ENCODE peak calls at places on chromosomes 11 and 22, in ten cellular contexts. T, Y, J, W, F, S, K, X, V and I are unnamed samples.

GRCh38 chr22:26949193-26949592 is 291.8 kb downstream of the MIAT start:
- DNase-seq in T (peak), Y (no peak), J (no peak), W (no peak), F (no peak), S (no peak), K (no peak), X (no peak), V (peak), I (no peak)

GRCh38 chr11:2387266-2387982 is 10.3 kb downstream of the CD81 start:
- DNase-seq in T (peak), Y (no peak), J (peak), W (no peak), F (no peak), S (no peak), K (no peak), X (peak), V (no peak), I (peak)

GRCh38 chr11:118606157-118606843 is 1.1 kb upstream of the PHLDB1 start:
- DNase-seq in T (no peak), Y (peak), J (no peak), W (no peak), F (no peak), S (no peak), K (no peak), X (no peak), V (no peak), I (no peak)

GRCh38 chr11:34524696-34525095 is 11.1 kb upstream of the ELF5 start:
- DNase-seq in T (no peak), Y (no peak), J (no peak), W (no peak), F (no peak), S (no peak), K (no peak), X (no peak), V (no peak), I (no peak)

GRCh38 chr11:111046291-111046690 is 199.2 kb upstream of the POU2AF2 start:
- DNase-seq in T (no peak), Y (no peak), J (no peak), W (no peak), F (no peak), S (no peak), K (no peak), X (no peak), V (no peak), I (no peak)

GRCh38 chr22:44620129-44620840 is 81.7 kb upstream of the PRR5 start:
- DNase-seq in T (peak), Y (peak), J (peak), W (no peak), F (peak), S (no peak), K (peak), X (no peak), V (peak), I (no peak)

GRCh38 chr11:57763568-57763967 is 2.0 kb downstream of the CTNND1 start:
- DNase-seq in T (peak), Y (no peak), J (no peak), W (no peak), F (no peak), S (no peak), K (no peak), X (peak), V (peak), I (no peak)

GRCh38 chr11:33779849-33780528 is 5.7 kb upstream of the FBXO3 start:
- DNase-seq in T (peak), Y (no peak), J (no peak), W (no peak), F (no peak), S (no peak), K (no peak), X (no peak), V (no peak), I (no peak)

GRCh38 chr11:96306933-96307747 is 35.9 kb downstream of the MAML2 start:
- DNase-seq in T (peak), Y (no peak), J (peak), W (peak), F (no peak), S (no peak), K (no peak), X (no peak), V (peak), I (no peak)

GRCh38 chr11:9719949-9720646 is 56.2 kb downstream of the SWAP70 start:
- DNase-seq in T (no peak), Y (no peak), J (no peak), W (no peak), F (no peak), S (no peak), K (no peak), X (no peak), V (peak), I (no peak)

GRCh38 chr11:12846766-12847615 is 162.1 kb upstream of the RASSF10 start:
- DNase-seq in T (no peak), Y (no peak), J (no peak), W (peak), F (no peak), S (no peak), K (no peak), X (no peak), V (peak), I (no peak)

GRCh38 chr22:40413873-40414272 is 43.5 kb downstream of the SGSM3 start:
- DNase-seq in T (no peak), Y (no peak), J (no peak), W (no peak), F (no peak), S (no peak), K (no peak), X (no peak), V (no peak), I (no peak)

GRCh38 chr11:9142732-9143131 is 51.3 kb upstream of the SCUBE2 start:
- DNase-seq in T (no peak), Y (no peak), J (peak), W (no peak), F (no peak), S (no peak), K (no peak), X (no peak), V (no peak), I (peak)

GRCh38 chr11:27783701-27784355 is 83.6 kb upstream of the BDNF start:
- DNase-seq in T (peak), Y (no peak), J (no peak), W (no peak), F (no peak), S (no peak), K (no peak), X (no peak), V (no peak), I (no peak)